ENCODE peak calls at places on chromosomes 1 and 21, in six cellular contexts. R is left lung, J is adrenal gland, I is ovary, M is stomach, O is pancreas. F is an unnamed sample. For H3K9me3, the result is how much of the 10 kb centered on the place peaks cover.

GRCh38 chr1:21752186-21752585 is 30.8 kb downstream of the USP48 start:
- DNase-seq in O (no peak), R (no peak), M (no peak), I (no peak), J (no peak), F (no peak)

GRCh38 chr1:172145231-172145651 is 275.2 kb upstream of the C1orf105 start:
- DNase-seq in I (no peak), R (no peak), J (no peak), O (no peak), M (no peak), F (no peak)

GRCh38 chr1:62962794-62963776 is 179.2 kb downstream of the ATG4C start:
- DNase-seq in M (peak), J (peak), O (peak), R (no peak), I (no peak), F (no peak)

GRCh38 chr1:201383647-201384405 is 6.3 kb upstream of the TNNT2 start:
- DNase-seq in I (no peak), M (no peak), J (no peak), O (no peak), R (no peak), F (no peak)

GRCh38 chr1:13760921-13761320 is 60.9 kb downstream of the PRDM2 start:
- DNase-seq in J (no peak), M (no peak), O (no peak), I (no peak), R (no peak), F (no peak)

GRCh38 chr1:233327938-233328660 is 575 bp downstream of the MAP3K21 start:
- DNase-seq in O (peak), I (peak), M (peak), R (peak), J (no peak), F (peak)

GRCh38 chr1:178784131-178784536 is 59.1 kb downstream of the RALGPS2 start:
- DNase-seq in J (no peak), R (no peak), M (no peak), O (no peak), I (no peak), F (no peak)

GRCh38 chr1:88552226-88552625 is 131.8 kb upstream of the PKN2 start:
- DNase-seq in I (no peak), R (no peak), J (no peak), O (no peak), M (no peak), F (no peak)

GRCh38 chr1:89381617-89382016 is 17.8 kb downstream of the GBP6 start:
- DNase-seq in R (peak), J (no peak), I (no peak), M (no peak), O (no peak), F (no peak)

GRCh38 chr1:12112711-12113161 is 49.6 kb downstream of the TNFRSF8 start:
- DNase-seq in J (no peak), O (no peak), M (no peak), I (no peak), R (peak), F (no peak)

GRCh38 chr1:78348526-78349284 is 142.1 kb upstream of the PTGFR start:
- DNase-seq in M (no peak), J (no peak), I (no peak), O (no peak), R (no peak), F (no peak)

GRCh38 chr1:11238311-11238710 is 24.0 kb downstream of the MTOR start:
- DNase-seq in M (no peak), J (no peak), I (no peak), R (no peak), O (no peak), F (no peak)

GRCh38 chr1:247456914-247457638 is 828 bp downstream of the OR2B11 start:
- DNase-seq in O (no peak), R (no peak), I (no peak), J (no peak), M (no peak), F (no peak)

GRCh38 chr1:78045850-78046778 is at the start of gene GIPC2:
- DNase-seq in O (peak), J (peak), R (peak), I (peak), M (peak), F (peak)

GRCh38 chr1:183676515-183677189 is 23.5 kb upstream of the APOBEC4 start:
- DNase-seq in R (no peak), M (no peak), I (no peak), O (no peak), J (no peak), F (no peak)

DNA sequence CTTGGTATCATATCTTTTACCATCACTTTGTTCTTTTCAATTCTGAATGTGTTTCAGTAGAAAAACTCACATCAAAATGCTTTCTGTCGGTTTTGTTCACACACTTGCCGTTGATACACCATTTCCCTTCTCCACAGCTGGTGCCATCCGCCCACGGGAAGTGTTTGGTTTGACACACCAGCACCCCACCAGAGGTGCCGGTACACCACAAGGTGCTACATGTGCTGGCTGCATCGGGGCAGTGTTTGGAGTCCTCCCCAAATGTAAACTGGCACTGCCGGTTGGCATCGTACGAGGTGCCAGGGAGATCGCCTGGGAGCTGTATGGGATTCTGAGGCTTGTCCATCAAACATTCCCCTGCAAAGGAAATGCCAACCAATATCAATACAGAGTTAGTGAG is 5.0 kb downstream of the ADAMTS1 start:
- DNase-seq in I (peak), M (no peak), O (no peak), J (no peak), R (peak), F (no peak)
- H3K4me3 ChIP-seq in I (peak), M (peak), O (no peak), J (no peak), R (no peak), F (peak)

GRCh38 chr1:44559913-44560312 is 114.4 kb downstream of the TMEM53 start:
- DNase-seq in O (no peak), R (no peak), M (no peak), J (no peak), I (no peak), F (no peak)
- H3K27ac ChIP-seq in O (no peak), R (no peak), M (no peak), J (no peak), I (no peak), F (no peak)

GRCh38 chr1:2823921-2824660 is 22.6 kb upstream of the TTC34 start:
- DNase-seq in I (no peak), O (no peak), R (peak), M (no peak), J (no peak), F (peak)
- H3K9me3 ChIP-seq in I (under half), O (under half), R (under half), M (under half), J (under half), F (under half)

DNA sequence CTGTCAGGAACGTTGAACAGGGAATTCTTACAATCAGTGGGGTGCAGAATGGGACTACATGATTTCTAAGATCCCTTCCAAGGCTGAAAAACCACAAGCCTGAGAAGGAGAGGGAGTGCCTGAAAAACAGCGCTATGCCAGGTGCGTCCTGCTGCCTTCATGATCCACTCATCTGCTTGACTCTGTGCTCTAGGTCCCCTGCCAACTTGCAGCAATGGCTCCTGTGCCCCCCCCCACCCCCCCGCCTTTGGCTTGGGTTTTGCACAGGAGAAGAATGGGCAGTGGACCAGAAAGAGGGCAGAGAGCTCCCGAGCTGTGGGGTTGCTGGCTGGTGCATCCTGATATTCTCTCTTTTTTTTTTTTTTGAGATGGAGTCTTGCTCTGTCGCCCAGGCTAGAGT is 5.9 kb downstream of the SLC2A7 start:
- DNase-seq in I (no peak), M (no peak), O (no peak), R (no peak), J (no peak), F (no peak)
- H3K4me3 ChIP-seq in I (no peak), M (no peak), O (no peak), R (no peak), J (no peak), F (no peak)

GRCh38 chr1:215569987-215570824 is 3.1 kb downstream of the KCTD3 start:
- DNase-seq in O (no peak), I (no peak), R (no peak), M (no peak), J (no peak), F (no peak)
- H3K27ac ChIP-seq in O (peak), I (no peak), R (no peak), M (peak), J (no peak), F (no peak)

GRCh38 chr21:44644878-44645277 is 1.3 kb upstream of the KRTAP10-11 start:
- DNase-seq in M (no peak), J (no peak), O (no peak), R (no peak), I (no peak), F (no peak)
- H3K9me3 ChIP-seq in M (under half), J (under half), O (under half), R (under half), I (under half), F (under half)

DNA sequence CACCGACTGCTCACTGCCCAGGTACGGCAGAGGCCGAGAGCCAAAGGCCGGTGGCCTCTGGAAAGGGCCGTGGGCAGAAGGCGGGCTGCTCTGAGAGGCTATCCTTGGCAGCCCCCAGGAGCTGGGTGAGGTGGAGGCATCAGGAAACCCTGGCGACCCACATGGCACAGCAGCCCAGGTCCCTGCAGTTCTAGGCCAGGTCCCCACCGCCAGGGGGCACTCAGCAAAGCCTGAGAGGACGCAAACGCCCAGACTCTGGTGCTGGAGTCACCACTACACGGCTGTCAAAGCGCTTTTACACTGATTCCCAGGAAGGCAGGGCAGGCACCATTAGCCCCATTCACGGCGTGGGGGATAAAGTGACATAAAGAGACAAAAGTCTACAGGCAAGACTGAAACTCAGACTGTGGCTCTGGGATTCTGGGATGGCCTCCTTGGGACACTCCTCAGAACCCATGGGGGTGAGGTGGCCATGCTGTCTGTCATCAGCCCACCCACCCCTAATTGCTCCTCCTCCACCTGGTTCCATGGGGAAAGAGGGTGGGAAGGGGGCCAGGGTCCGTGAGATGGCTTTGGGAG is 4.9 kb downstream of the PLEKHG5 start:
- DNase-seq in I (peak), J (peak), O (peak), M (peak), R (peak), F (peak)
- H3K4me3 ChIP-seq in I (no peak), J (no peak), O (no peak), M (peak), R (no peak), F (peak)

GRCh38 chr1:3732747-3733602 is 19.3 kb upstream of the CCDC27 start:
- DNase-seq in J (no peak), O (no peak), M (no peak), I (no peak), R (peak), F (no peak)
- H3K27ac ChIP-seq in J (no peak), O (no peak), M (no peak), I (no peak), R (no peak), F (no peak)

GRCh38 chr1:5189384-5189783 is 535.0 kb downstream of the AJAP1 start:
- DNase-seq in M (no peak), J (no peak), I (no peak), O (no peak), R (no peak), F (no peak)
- H3K9me3 ChIP-seq in M (under half), J (under half), I (under half), O (under half), R (under half), F (under half)

F was measured in lower lobe of right lung.